ENCODE peak calls at places on chromosome 9, in ten cellular contexts. G is left ventricle myocardium inferior, O is B cell, T is foreskin fibroblast, Q is heart right ventricle, N is GM12865, B is D721Med, P is psoas muscle, H is HL-60, M is Calu3. V is an unnamed sample.

GRCh38 chr9:120534266-120534665 is 45.7 kb downstream of the CDK5RAP2 start:
- DNase-seq in M (no peak), Q (no peak), P (no peak), H (no peak), G (no peak), B (peak), N (no peak), T (no peak), O (no peak), V (no peak)

GRCh38 chr9:110066929-110067716 is 140.8 kb downstream of the C9orf152 start:
- DNase-seq in B (no peak), Q (peak), O (no peak), N (no peak), M (no peak), H (peak), T (no peak), G (no peak), P (no peak), V (no peak)

GRCh38 chr9:99345936-99346335 is 123.9 kb downstream of the SEC61B start:
- DNase-seq in G (no peak), H (no peak), T (peak), N (no peak), Q (no peak), B (no peak), O (no peak), M (no peak), P (no peak), V (no peak)

GRCh38 chr9:31153250-31153840 is 1231.1 kb upstream of the ACO1 start:
- DNase-seq in H (no peak), N (no peak), Q (no peak), B (no peak), M (no peak), G (no peak), P (no peak), O (no peak), T (no peak), V (no peak)

GRCh38 chr9:34070601-34071340 is 22.1 kb upstream of the UBAP2 start:
- DNase-seq in O (no peak), B (no peak), H (no peak), T (peak), M (no peak), Q (no peak), N (no peak), G (no peak), P (no peak), V (no peak)

GRCh38 chr9:91489391-91489899 is 65.8 kb upstream of the NFIL3 start:
- DNase-seq in T (no peak), N (no peak), G (no peak), H (no peak), O (no peak), B (no peak), Q (peak), P (no peak), M (no peak), V (no peak)

GRCh38 chr9:78029601-78030552 is 1.7 kb downstream of the GNAQ start:
- DNase-seq in T (peak), N (no peak), P (peak), H (peak), M (no peak), G (no peak), O (peak), B (no peak), Q (no peak), V (peak)

GRCh38 chr9:98860871-98861293 is 53.4 kb downstream of the GALNT12 start:
- DNase-seq in O (no peak), Q (peak), H (peak), T (peak), P (peak), N (peak), G (peak), B (no peak), M (no peak), V (no peak)

GRCh38 chr9:5480919-5481743 is 29.2 kb upstream of the PDCD1LG2 start:
- DNase-seq in Q (no peak), G (no peak), P (no peak), H (no peak), M (no peak), T (peak), N (no peak), O (no peak), B (no peak), V (no peak)

GRCh38 chr9:87570000-87570834 is 72.5 kb downstream of the DAPK1 start:
- DNase-seq in N (no peak), M (no peak), G (no peak), T (no peak), Q (no peak), O (no peak), P (no peak), B (no peak), H (no peak), V (no peak)

GRCh38 chr9:99722852-99723251 is 98.8 kb upstream of the NR4A3 start:
- DNase-seq in G (no peak), Q (no peak), M (no peak), P (no peak), N (no peak), B (no peak), T (no peak), O (no peak), H (no peak), V (no peak)

GRCh38 chr9:28234899-28235277 is 661.6 kb upstream of the C9orf72 start:
- DNase-seq in H (no peak), P (no peak), B (no peak), T (peak), O (no peak), M (peak), Q (no peak), G (no peak), N (no peak), V (no peak)

GRCh38 chr9:14245901-14246525 is 67.9 kb downstream of the NFIB start:
- DNase-seq in N (no peak), B (no peak), Q (no peak), O (no peak), M (no peak), P (no peak), H (no peak), T (peak), G (no peak), V (no peak)

GRCh38 chr9:91771027-91771426 is 179.0 kb downstream of the ROR2 start:
- DNase-seq in G (no peak), Q (no peak), O (no peak), H (no peak), N (no peak), M (no peak), B (no peak), T (peak), P (peak), V (no peak)

GRCh38 chr9:10250200-10250599 is 362.6 kb downstream of the PTPRD start:
- DNase-seq in N (no peak), P (no peak), O (no peak), H (no peak), M (no peak), G (no peak), Q (no peak), B (no peak), T (no peak), V (no peak)

GRCh38 chr9:6080154-6080716 is 64.8 kb upstream of the RANBP6 start:
- DNase-seq in O (peak), H (peak), M (peak), P (peak), N (peak), B (no peak), Q (peak), T (peak), G (peak), V (peak)

GRCh38 chr9:69097053-69097452 is 61.5 kb downstream of the FXN start:
- DNase-seq in G (no peak), O (no peak), M (no peak), P (no peak), H (no peak), N (no peak), B (no peak), T (peak), Q (no peak), V (no peak)

GRCh38 chr9:124480621-124480981 is 26.6 kb downstream of the NR5A1 start:
- DNase-seq in H (peak), Q (no peak), G (no peak), O (no peak), N (peak), B (no peak), T (peak), M (peak), P (no peak), V (no peak)

GRCh38 chr9:133476036-133476435 is 2.9 kb downstream of the SLC2A6 start:
- DNase-seq in H (no peak), O (no peak), G (no peak), P (no peak), B (no peak), M (no peak), N (no peak), Q (no peak), T (no peak), V (no peak)

GRCh38 chr9:126805546-126806262 is 864 bp downstream of the ZBTB43 start:
- DNase-seq in Q (peak), O (peak), H (peak), M (peak), G (peak), P (peak), B (no peak), N (peak), T (peak), V (peak)

GRCh38 chr9:22050924-22051323 is 41.8 kb upstream of the CDKN2B start:
- DNase-seq in M (no peak), B (no peak), T (no peak), N (peak), O (peak), Q (no peak), G (no peak), P (no peak), H (peak), V (no peak)

GRCh38 chr9:124623966-124624734 is 117.0 kb upstream of the NR5A1 start:
- DNase-seq in G (no peak), Q (no peak), T (no peak), P (no peak), B (no peak), O (no peak), N (no peak), H (no peak), M (no peak), V (no peak)

GRCh38 chr9:36802171-36802920 is 229.7 kb downstream of the MELK start:
- DNase-seq in N (no peak), H (no peak), O (no peak), P (no peak), M (no peak), B (no peak), Q (no peak), T (peak), G (no peak), V (no peak)

GRCh38 chr9:36893911-36894310 is 140.2 kb downstream of the PAX5 start:
- DNase-seq in G (no peak), B (no peak), P (no peak), N (no peak), M (no peak), O (no peak), T (no peak), H (no peak), Q (no peak), V (no peak)

GRCh38 chr9:125412166-125412565 is 150.5 kb downstream of the GAPVD1 start:
- DNase-seq in O (no peak), Q (no peak), T (no peak), P (no peak), B (no peak), H (no peak), G (no peak), M (no peak), N (no peak), V (no peak)

GRCh38 chr9:77997611-77998349 is 33.8 kb downstream of the GNAQ start:
- DNase-seq in P (peak), M (no peak), G (peak), N (no peak), T (no peak), B (no peak), O (no peak), H (no peak), Q (no peak), V (no peak)

DNA sequence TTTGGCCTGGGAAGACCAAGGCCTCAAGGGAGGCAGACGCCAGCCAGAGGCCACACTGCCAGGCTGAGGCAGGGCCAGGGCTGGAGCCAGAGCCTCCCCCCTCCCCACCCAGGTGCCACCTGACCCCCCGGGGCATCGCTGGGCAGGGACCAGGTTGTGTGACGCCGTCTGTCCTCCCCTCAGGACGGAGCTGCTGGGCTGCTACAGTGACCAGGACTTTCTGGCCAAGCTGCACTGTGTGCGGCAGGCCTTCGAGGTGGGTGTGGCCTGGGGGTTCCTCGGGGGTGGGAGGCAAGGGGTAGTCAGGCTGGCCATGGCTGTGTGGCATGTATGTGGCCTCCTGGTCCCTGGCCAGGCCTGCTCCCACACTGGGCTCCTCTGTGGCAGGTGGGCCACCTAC is 17.9 kb upstream of the DOLPP1 start:
- DNase-seq in P (no peak), G (no peak), M (no peak), N (no peak), B (no peak), H (no peak), O (no peak), T (no peak), Q (no peak), V (no peak)
- TF ChIP-seq CTCF in P (no peak), G (no peak), M (no peak), N (no peak), B (no peak), H (no peak), O (no peak), T (no peak), Q (no peak), V (no peak)

GRCh38 chr9:26657958-26658357 is 234.6 kb downstream of the CAAP1 start:
- DNase-seq in O (no peak), H (no peak), M (no peak), P (no peak), N (no peak), Q (no peak), G (no peak), T (no peak), B (no peak), V (no peak)

GRCh38 chr9:26655166-26655565 is 237.4 kb downstream of the CAAP1 start:
- DNase-seq in P (no peak), M (no peak), Q (no peak), B (no peak), G (no peak), T (no peak), O (no peak), H (no peak), N (no peak), V (no peak)

GRCh38 chr9:26658476-26658875 is 234.1 kb downstream of the CAAP1 start:
- DNase-seq in M (no peak), N (no peak), T (no peak), G (no peak), Q (no peak), P (no peak), H (no peak), B (no peak), O (no peak), V (no peak)

GRCh38 chr9:26650325-26650724 is 242.3 kb downstream of the CAAP1 start:
- DNase-seq in H (no peak), M (no peak), Q (no peak), N (no peak), G (no peak), B (no peak), P (no peak), T (no peak), O (no peak), V (no peak)

GRCh38 chr9:26656003-26656940 is 236.3 kb downstream of the CAAP1 start:
- DNase-seq in G (no peak), H (no peak), T (no peak), M (peak), O (no peak), Q (no peak), B (no peak), P (no peak), N (peak), V (no peak)
- TF ChIP-seq CTCF in G (no peak), H (no peak), T (peak), M (peak), O (no peak), Q (no peak), B (peak), P (no peak), N (peak), V (no peak)

GRCh38 chr9:95061916-95062600 is 255.5 kb downstream of the FANCC start:
- DNase-seq in N (no peak), H (no peak), O (no peak), Q (no peak), P (no peak), B (no peak), G (no peak), M (no peak), T (no peak), V (no peak)
- TF ChIP-seq CTCF in N (no peak), H (no peak), O (no peak), Q (no peak), P (no peak), B (no peak), G (no peak), M (no peak), T (no peak), V (no peak)

GRCh38 chr9:137446851-137447471 is 5.8 kb upstream of the ENTPD8 start:
- DNase-seq in O (no peak), P (peak), Q (no peak), T (peak), M (no peak), G (no peak), H (peak), B (no peak), N (no peak), V (no peak)

GRCh38 chr9:137445930-137446431 is 4.8 kb upstream of the ENTPD8 start:
- DNase-seq in O (no peak), G (no peak), P (peak), N (no peak), H (no peak), T (no peak), B (no peak), Q (no peak), M (no peak), V (no peak)

GRCh38 chr9:137441935-137442321 is 771 bp upstream of the ENTPD8 start:
- DNase-seq in O (no peak), Q (no peak), B (no peak), M (no peak), T (no peak), G (no peak), N (no peak), P (no peak), H (no peak), V (no peak)

GRCh38 chr9:137445275-137445807 is 4.2 kb upstream of the ENTPD8 start:
- DNase-seq in P (peak), N (peak), G (peak), O (peak), Q (peak), T (peak), H (peak), M (peak), B (peak), V (peak)

DNA sequence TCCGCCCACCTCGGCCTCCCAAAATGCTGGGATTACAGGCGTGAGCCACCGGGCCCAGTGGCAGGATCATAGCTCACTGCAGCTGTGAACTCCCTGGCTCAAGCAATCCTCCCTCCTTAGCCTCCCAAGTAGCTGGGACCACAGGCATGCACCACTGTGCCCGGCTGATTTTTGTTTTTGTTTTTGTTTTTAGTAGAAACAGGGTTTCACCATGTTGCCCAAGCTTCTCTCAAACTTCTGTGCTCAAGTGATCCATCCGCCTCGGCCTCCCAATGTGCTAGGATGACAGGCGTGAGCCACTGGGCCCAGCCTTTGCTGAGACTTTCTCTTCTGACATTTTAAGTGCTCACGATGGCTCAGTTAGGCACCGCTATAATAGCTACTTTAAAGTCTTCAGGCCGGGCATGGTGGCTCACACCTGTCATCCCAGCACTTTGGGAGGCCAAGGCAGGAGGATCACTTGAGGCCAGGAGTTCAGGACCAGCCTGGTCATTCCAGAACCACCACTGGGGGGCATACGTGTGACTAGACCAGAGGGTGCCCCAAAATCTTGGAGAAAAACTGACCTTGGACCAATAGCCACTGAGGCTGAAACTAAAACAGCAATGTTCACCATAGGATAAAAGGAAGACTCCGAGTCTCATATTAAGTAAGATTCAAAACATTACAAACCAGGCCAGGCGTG is 3.1 kb upstream of the ENTPD8 start:
- DNase-seq in H (no peak), M (no peak), O (no peak), N (no peak), B (no peak), P (peak), T (no peak), G (no peak), Q (no peak), V (no peak)
- TF ChIP-seq CTCF in H (no peak), M (no peak), O (no peak), N (no peak), B (no peak), P (no peak), T (no peak), G (no peak), Q (no peak), V (no peak)

DNA sequence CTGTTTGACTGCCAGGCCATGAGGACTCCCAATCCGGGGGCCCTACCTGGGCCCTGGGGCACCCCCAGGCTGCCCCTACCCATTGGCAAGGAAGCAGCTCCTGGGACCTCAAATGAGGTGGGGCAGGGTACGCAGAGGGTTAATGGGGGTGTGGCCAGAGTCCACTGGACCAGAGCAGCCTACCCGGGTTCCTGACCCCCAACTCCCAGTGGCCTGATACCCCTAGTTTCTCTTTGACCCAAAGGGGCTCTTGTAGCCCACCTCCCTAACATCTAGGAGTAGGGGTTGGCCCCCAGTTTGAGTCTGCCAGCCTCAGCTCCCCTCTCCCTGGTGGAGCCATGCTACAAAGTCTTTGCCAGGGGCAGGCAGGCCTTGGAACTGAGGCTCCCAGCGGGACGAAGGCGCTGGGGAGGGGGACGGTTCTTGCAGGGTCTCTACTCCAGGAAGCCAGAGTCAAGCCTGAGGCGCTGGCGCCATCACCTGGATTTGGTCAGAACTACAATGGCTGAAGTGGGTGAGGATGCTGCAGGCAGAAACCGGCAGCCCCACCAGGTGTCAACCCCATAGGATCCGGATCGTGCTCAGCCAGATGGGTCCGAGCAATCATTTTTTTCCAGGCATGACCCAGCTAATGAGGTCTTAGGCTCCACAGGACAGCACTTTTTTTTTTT is 8.4 kb upstream of the CERCAM start:
- DNase-seq in T (peak), G (peak), O (no peak), Q (no peak), N (peak), B (peak), H (peak), P (peak), M (peak), V (no peak)
- TF ChIP-seq CTCF in T (peak), G (peak), O (peak), Q (peak), N (peak), B (peak), H (peak), P (peak), M (no peak), V (peak)

GRCh38 chr9:127980706-127981558 is at the start of gene EEIG1:
- DNase-seq in O (peak), H (peak), M (peak), P (peak), T (peak), Q (peak), G (peak), N (peak), B (peak), V (peak)
- TF ChIP-seq CTCF in O (no peak), H (no peak), M (no peak), P (no peak), T (no peak), Q (no peak), G (no peak), N (no peak), B (no peak), V (no peak)

GRCh38 chr9:316382-316965 is 101.8 kb downstream of the DOCK8 start:
- DNase-seq in T (no peak), H (no peak), Q (no peak), B (no peak), N (no peak), P (no peak), G (no peak), M (no peak), O (no peak), V (no peak)
- TF ChIP-seq CTCF in T (no peak), H (no peak), Q (no peak), B (no peak), N (no peak), P (no peak), G (no peak), M (no peak), O (peak), V (no peak)